ENCODE peak calls at places on chromosomes 1 and 21, in eight cellular contexts. P is fibroblast of lung; V is CD8-positive, alpha-beta T cell; G is neural progenitor cell; U is right atrium auricular region; I is ovary; A is fibroblast of pulmonary artery; M is WTC11. Z is an unnamed sample.

GRCh38 chr1:230863449-230863848 is 4.9 kb downstream of the C1orf198 start:
- DNase-seq in P (no peak), V (no peak), G (no peak), U (no peak), I (no peak), A (no peak), M (peak), Z (no peak)

GRCh38 chr1:91553196-91553595 is 52.5 kb downstream of the CDC7 start:
- DNase-seq in P (peak), V (no peak), G (no peak), U (no peak), I (peak), A (peak), M (no peak), Z (no peak)

GRCh38 chr1:204174958-204175357 is 8.8 kb upstream of the REN start:
- DNase-seq in P (no peak), V (no peak), G (no peak), U (no peak), I (no peak), A (no peak), M (no peak), Z (no peak)

GRCh38 chr1:101257500-101258325 is 20.9 kb downstream of the S1PR1 start:
- DNase-seq in P (no peak), V (no peak), G (no peak), U (no peak), I (no peak), A (no peak), M (no peak), Z (no peak)

GRCh38 chr1:161082996-161083742 is 6.2 kb downstream of the NECTIN4 start:
- DNase-seq in P (peak), V (no peak), G (no peak), U (peak), I (peak), A (peak), M (no peak), Z (no peak)

GRCh38 chr1:209884249-209884648 is 53.8 kb upstream of the SYT14 start:
- DNase-seq in P (peak), V (no peak), G (no peak), U (no peak), I (no peak), A (peak), M (no peak), Z (no peak)

GRCh38 chr1:923131-923990 is at the start of gene SAMD11:
- DNase-seq in P (peak), V (peak), G (peak), U (peak), I (peak), A (peak), M (peak), Z (no peak)

GRCh38 chr1:60895167-60896124 is 186.9 kb upstream of the NFIA start:
- DNase-seq in P (no peak), V (no peak), G (peak), U (no peak), I (no peak), A (peak), M (no peak), Z (no peak)

GRCh38 chr1:44484155-44484688 is 79.2 kb downstream of the RNF220 start:
- DNase-seq in P (no peak), V (no peak), G (peak), U (no peak), I (no peak), A (peak), M (peak), Z (no peak)

GRCh38 chr1:27605796-27606707 is 2.1 kb upstream of the AHDC1 start:
- DNase-seq in P (peak), V (peak), G (peak), U (no peak), I (peak), A (peak), M (peak), Z (peak)

GRCh38 chr1:47935856-47936255 is 61.3 kb downstream of the TRABD2B start:
- DNase-seq in P (no peak), V (no peak), G (no peak), U (no peak), I (no peak), A (no peak), M (no peak), Z (no peak)

GRCh38 chr1:15799004-15799867 is 8.2 kb downstream of the UQCRHL start:
- DNase-seq in P (peak), V (no peak), G (no peak), U (peak), I (peak), A (peak), M (no peak), Z (no peak)

GRCh38 chr1:203159844-203160243 is 15.8 kb downstream of the MYBPH start:
- DNase-seq in P (no peak), V (no peak), G (no peak), U (no peak), I (no peak), A (no peak), M (no peak), Z (no peak)

GRCh38 chr1:227766653-227767277 is 31.5 kb downstream of the SNAP47 start:
- DNase-seq in P (no peak), V (no peak), G (no peak), U (no peak), I (no peak), A (no peak), M (no peak), Z (no peak)

GRCh38 chr1:204971700-204972336 is 71.2 kb upstream of the CNTN2 start:
- DNase-seq in P (peak), V (no peak), G (no peak), U (no peak), I (no peak), A (peak), M (no peak), Z (no peak)

GRCh38 chr1:48644950-48645605 is 131.6 kb downstream of the BEND5 start:
- DNase-seq in P (no peak), V (no peak), G (peak), U (no peak), I (no peak), A (no peak), M (no peak), Z (no peak)

GRCh38 chr1:108524676-108525075 is 35.2 kb upstream of the EEIG2 start:
- DNase-seq in P (no peak), V (no peak), G (no peak), U (no peak), I (no peak), A (no peak), M (no peak), Z (no peak)

GRCh38 chr1:201481761-201482493 is 12.9 kb upstream of the PHLDA3 start:
- DNase-seq in P (peak), V (peak), G (peak), U (peak), I (peak), A (peak), M (peak), Z (peak)

GRCh38 chr1:25692560-25692959 is 76.0 kb downstream of the MAN1C1 start:
- DNase-seq in P (no peak), V (no peak), G (peak), U (no peak), I (no peak), A (no peak), M (peak), Z (peak)

GRCh38 chr21:38234395-38235142 is 22.2 kb upstream of the KCNJ15 start:
- DNase-seq in P (no peak), V (no peak), G (no peak), U (no peak), I (no peak), A (no peak), M (no peak), Z (no peak)

GRCh38 chr1:118144777-118145176 is 40.3 kb downstream of the SPAG17 start:
- DNase-seq in P (peak), V (no peak), G (no peak), U (no peak), I (no peak), A (peak), M (no peak), Z (no peak)

GRCh38 chr1:203450016-203450415 is 25.6 kb upstream of the PRELP start:
- DNase-seq in P (no peak), V (no peak), G (no peak), U (no peak), I (no peak), A (no peak), M (no peak), Z (no peak)

GRCh38 chr1:25933479-25934365 is 27.5 kb upstream of the STMN1 start:
- DNase-seq in P (no peak), V (no peak), G (no peak), U (no peak), I (no peak), A (no peak), M (no peak), Z (no peak)

GRCh38 chr21:24895885-24896734 is 711.2 kb downstream of the MRPL39 start:
- DNase-seq in P (peak), V (no peak), G (peak), U (no peak), I (peak), A (peak), M (peak), Z (no peak)
- TF ChIP-seq CTCF in P (peak), V (no peak), G (peak), U (peak), I (no peak), A (no peak), M (no peak), Z (peak)

DNA sequence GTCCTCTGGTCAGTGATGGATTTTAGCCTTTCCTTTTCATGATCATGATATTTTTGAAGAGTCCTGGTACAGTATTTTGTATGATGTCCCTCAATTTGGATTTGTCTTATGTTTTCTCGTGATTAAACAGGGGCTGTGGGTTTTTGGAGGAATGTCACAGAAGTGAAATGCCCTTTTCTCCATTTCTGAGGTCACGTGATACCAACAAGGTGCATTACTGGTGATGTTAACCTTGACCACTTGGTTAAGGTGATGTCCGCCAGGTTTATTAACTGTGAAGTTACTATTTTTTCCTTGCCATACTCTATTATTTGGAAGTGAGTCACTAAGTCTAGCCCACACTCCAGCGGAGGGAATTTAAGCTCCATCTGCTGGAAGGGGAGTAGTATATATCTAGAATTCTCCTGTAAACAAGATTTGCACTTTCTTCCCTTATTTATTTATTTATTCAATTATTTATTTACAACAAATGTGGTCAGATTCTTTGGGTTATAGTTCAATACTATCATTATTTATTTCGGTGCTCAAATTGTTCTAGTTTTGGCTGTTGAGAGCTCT is 123.4 kb downstream of the HIVEP3 start:
- DNase-seq in P (peak), V (no peak), G (no peak), U (no peak), I (no peak), A (peak), M (no peak), Z (no peak)
- TF ChIP-seq CTCF in P (peak), V (no peak), G (peak), U (peak), I (no peak), A (peak), M (no peak), Z (no peak)

GRCh38 chr1:77143529-77144121 is 75.6 kb downstream of the PIGK start:
- DNase-seq in P (peak), V (no peak), G (no peak), U (no peak), I (no peak), A (peak), M (no peak), Z (peak)
- TF ChIP-seq CTCF in P (peak), V (peak), G (peak), U (peak), I (no peak), A (peak), M (no peak), Z (no peak)

GRCh38 chr1:3649342-3650247 is at the start of gene WRAP73:
- DNase-seq in P (peak), V (peak), G (peak), U (peak), I (peak), A (peak), M (peak), Z (peak)
- TF ChIP-seq CTCF in P (no peak), V (no peak), G (peak), U (peak), I (no peak), A (no peak), M (no peak), Z (peak)

GRCh38 chr1:7207875-7208646 is 422.8 kb downstream of the CAMTA1 start:
- DNase-seq in P (peak), V (no peak), G (peak), U (no peak), I (no peak), A (peak), M (peak), Z (peak)
- TF ChIP-seq CTCF in P (peak), V (no peak), G (peak), U (peak), I (no peak), A (peak), M (peak), Z (peak)

DNA sequence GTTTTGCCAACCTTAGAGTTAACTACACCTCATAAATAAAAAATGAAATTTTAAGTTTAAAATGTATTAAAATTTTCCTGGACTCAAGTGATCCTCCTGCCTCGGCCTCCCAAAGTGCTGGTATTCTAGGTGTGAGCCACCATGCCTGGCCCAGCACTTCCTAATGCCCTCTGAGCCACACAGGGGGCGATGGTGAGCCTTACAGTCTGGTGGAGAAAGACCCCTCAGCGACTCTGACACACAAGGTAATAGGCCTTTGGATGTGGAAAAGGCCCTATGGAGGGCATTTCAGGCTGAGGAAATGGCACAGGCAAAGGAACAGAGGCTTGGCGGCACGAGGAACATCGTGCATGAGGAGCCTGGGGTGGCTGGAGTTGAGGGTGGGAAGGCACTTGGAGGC is 6.7 kb downstream of the CITED4 start:
- DNase-seq in P (no peak), V (no peak), G (peak), U (no peak), I (no peak), A (no peak), M (peak), Z (no peak)
- TF ChIP-seq CTCF in P (peak), V (no peak), G (peak), U (no peak), I (no peak), A (peak), M (peak), Z (no peak)

DNA sequence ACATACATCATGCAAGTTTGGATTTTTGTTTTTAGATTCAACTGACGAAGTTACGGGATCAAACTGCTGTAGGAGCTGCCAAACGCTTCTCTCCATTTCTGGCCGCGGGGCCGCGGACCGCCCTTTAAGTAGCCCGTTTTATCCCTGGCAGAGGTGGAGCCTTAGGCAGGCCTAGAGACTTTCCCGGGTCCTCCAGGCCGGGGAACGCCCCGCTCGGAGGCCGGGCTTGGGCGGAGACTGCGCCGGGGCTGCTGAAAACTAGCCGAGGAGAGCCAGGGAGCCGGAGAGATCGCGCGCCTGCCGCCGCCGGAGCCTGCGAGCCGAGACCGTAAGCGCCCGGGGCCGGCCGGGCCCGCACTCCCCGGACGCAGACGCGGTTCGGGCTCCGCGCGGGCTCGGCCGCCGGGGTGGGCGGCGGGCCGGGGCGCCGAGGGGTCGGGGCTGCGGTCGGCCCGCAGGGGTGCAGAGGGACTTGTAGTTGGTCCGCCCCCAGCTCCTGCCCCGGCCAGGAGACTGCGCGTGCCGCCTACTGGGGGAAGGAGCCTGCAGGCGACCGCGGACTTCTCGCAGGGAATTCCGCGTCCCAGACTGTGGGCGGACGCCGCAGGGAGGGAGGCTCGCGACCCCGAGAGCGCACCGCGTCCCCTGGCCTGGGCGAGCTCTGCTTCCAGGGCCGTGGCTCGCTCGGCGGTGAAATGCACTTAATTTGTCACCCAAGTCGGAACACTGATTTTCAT is at the start of gene EPHX1:
- DNase-seq in P (peak), V (peak), G (peak), U (peak), I (peak), A (peak), M (peak), Z (peak)
- TF ChIP-seq CTCF in P (peak), V (no peak), G (peak), U (peak), I (no peak), A (peak), M (no peak), Z (peak)

DNA sequence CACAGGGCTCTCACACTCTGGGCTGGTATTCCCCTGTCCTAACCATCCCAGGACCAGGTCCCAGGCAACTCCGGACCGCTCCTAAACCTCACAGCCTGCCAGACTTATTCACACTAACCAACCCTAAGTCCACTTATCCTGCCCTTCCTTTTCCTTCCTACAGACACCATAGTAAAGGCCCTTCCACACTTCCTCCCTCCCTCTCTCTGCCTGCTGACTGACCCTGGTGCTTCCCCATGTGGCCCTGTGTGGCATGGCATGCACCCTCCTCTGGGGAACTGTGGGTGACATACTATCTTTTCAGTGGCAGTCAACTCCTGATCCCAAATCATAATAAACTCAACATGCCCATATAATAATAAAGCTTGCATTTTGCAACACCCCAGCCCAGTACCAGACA is 155.1 kb upstream of the DNAH14 start:
- DNase-seq in P (no peak), V (no peak), G (no peak), U (no peak), I (no peak), A (no peak), M (peak), Z (no peak)
- TF ChIP-seq CTCF in P (peak), V (no peak), G (peak), U (no peak), I (no peak), A (peak), M (peak), Z (no peak)

Z was measured in GM20000.